ENCODE peak calls at places on chromosomes 11 and 22, in eight cellular contexts. V, G, D, Z, F, W, S and I are unnamed samples.

GRCh38 chr11:46243796-46244109 is 33.7 kb upstream of the CREB3L1 start:
- DNase-seq in F (no peak), S (no peak), G (no peak), Z (no peak), W (no peak), D (no peak), V (no peak), I (no peak)

GRCh38 chr22:27438271-27438980 is 363.1 kb downstream of the MN1 start:
- DNase-seq in Z (peak), D (peak), V (no peak), G (no peak), F (no peak), S (peak), W (no peak), I (no peak)

GRCh38 chr22:21455334-21456089 is 11.7 kb upstream of the TMEM191C start:
- DNase-seq in F (no peak), D (no peak), G (no peak), S (no peak), W (no peak), V (no peak), Z (no peak), I (no peak)

GRCh38 chr11:34855754-34856095 is 60.5 kb downstream of the APIP start:
- DNase-seq in Z (no peak), W (no peak), V (no peak), S (no peak), G (no peak), D (no peak), F (no peak), I (no peak)

GRCh38 chr11:73154178-73154577 is 12.1 kb upstream of the FCHSD2 start:
- DNase-seq in Z (no peak), G (peak), V (no peak), D (peak), W (no peak), S (no peak), F (no peak), I (no peak)

GRCh38 chr11:30889116-30889765 is 303.1 kb upstream of the MPPED2 start:
- DNase-seq in G (no peak), V (no peak), S (no peak), W (no peak), Z (peak), F (peak), D (no peak), I (peak)

GRCh38 chr22:49423125-49423650 is 404.5 kb downstream of the BRD1 start:
- DNase-seq in S (no peak), D (no peak), G (no peak), V (no peak), Z (no peak), F (no peak), W (no peak), I (no peak)

GRCh38 chr11:94675239-94675638 is 92.9 kb upstream of the AMOTL1 start:
- DNase-seq in S (no peak), Z (no peak), D (no peak), F (no peak), W (no peak), G (no peak), V (no peak), I (no peak)

GRCh38 chr22:33302049-33302545 is 243.9 kb upstream of the SYN3 start:
- DNase-seq in S (peak), Z (peak), W (peak), F (peak), D (peak), G (peak), V (peak), I (peak)

GRCh38 chr11:73360743-73361369 is 15.3 kb upstream of the RELT start:
- DNase-seq in S (no peak), Z (no peak), V (no peak), D (no peak), W (no peak), F (no peak), G (no peak), I (no peak)

GRCh38 chr11:114058871-114059277 is 637 bp upstream of the ZBTB16 start:
- DNase-seq in G (no peak), F (no peak), Z (peak), V (no peak), S (no peak), W (no peak), D (no peak), I (no peak)

GRCh38 chr11:71408826-71409225 is 39.4 kb downstream of the DHCR7 start:
- DNase-seq in F (no peak), G (no peak), D (no peak), V (no peak), Z (no peak), W (no peak), S (no peak), I (no peak)

GRCh38 chr22:19875531-19876313 is 21.0 kb upstream of the GNB1L start:
- DNase-seq in W (no peak), D (no peak), S (peak), F (peak), V (no peak), G (no peak), Z (peak), I (no peak)

GRCh38 chr22:19669570-19669969 is 44.7 kb upstream of the SEPTIN5 start:
- DNase-seq in D (no peak), Z (no peak), V (no peak), G (no peak), F (no peak), W (no peak), S (peak), I (no peak)

GRCh38 chr22:32103648-32104326 is 55.3 kb downstream of the C22orf42 start:
- DNase-seq in S (peak), F (no peak), G (peak), Z (peak), W (peak), V (no peak), D (no peak), I (no peak)

GRCh38 chr11:131658952-131659351 is 288.5 kb downstream of the NTM start:
- DNase-seq in D (no peak), G (no peak), Z (no peak), W (no peak), S (no peak), F (no peak), V (no peak), I (no peak)

GRCh38 chr11:86370171-86370570 is 4.5 kb upstream of the CCDC81 start:
- DNase-seq in G (no peak), V (no peak), W (no peak), F (no peak), Z (no peak), S (no peak), D (no peak), I (no peak)

GRCh38 chr11:132278801-132279574 is 908.6 kb downstream of the NTM start:
- DNase-seq in F (peak), Z (peak), V (peak), S (peak), D (peak), W (no peak), G (peak), I (no peak)

GRCh38 chr11:45518096-45518852 is 147.1 kb downstream of the CHST1 start:
- DNase-seq in S (no peak), G (no peak), V (no peak), W (peak), D (no peak), Z (no peak), F (no peak), I (no peak)

GRCh38 chr11:35593143-35593542 is 25.1 kb upstream of the FJX1 start:
- DNase-seq in V (peak), W (no peak), Z (peak), D (no peak), F (peak), S (peak), G (no peak), I (peak)

GRCh38 chr11:85779956-85780640 is 30.8 kb downstream of the SYTL2 start:
- DNase-seq in D (no peak), Z (peak), G (no peak), V (no peak), W (no peak), S (peak), F (no peak), I (no peak)

DNA sequence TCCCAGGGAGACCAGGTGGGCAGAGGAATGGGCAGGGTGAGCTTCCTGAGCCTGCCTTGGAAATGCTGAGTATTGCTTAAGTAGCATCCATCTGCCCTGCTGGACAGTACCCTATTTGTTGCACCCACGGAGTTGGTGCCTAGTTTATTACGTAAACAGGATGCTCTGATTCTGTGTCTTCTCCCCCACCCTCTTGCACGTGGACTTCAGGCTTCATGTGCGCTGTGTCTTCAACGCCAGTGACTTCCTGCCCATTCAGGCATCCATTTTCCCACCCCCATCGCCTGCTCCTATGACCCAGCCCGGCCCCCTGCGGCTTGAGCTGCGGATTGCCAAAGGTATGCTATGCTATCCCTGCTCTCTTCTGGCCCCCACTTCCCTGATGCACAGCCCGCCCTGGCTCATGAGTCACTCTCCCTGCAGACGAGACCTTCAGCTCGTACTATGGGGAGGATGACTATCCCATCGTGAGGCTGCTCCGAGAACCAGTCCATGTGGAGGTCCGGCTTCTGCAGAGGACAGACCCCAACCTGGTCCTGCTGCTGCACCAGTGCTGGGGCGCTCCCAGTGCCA is 5.7 kb downstream of the ZP1 start:
- DNase-seq in G (no peak), Z (peak), V (peak), D (no peak), W (no peak), S (peak), F (peak), I (peak)
- H3K4me3 ChIP-seq in G (no peak), Z (no peak), V (no peak), D (no peak), W (no peak), S (peak), F (no peak), I (no peak)

GRCh38 chr22:40033586-40034380 is 39.0 kb downstream of the FAM83F start:
- DNase-seq in D (no peak), Z (no peak), W (no peak), G (no peak), S (no peak), F (no peak), V (no peak), I (no peak)

GRCh38 chr22:40037320-40037719 is 42.6 kb downstream of the FAM83F start:
- DNase-seq in F (no peak), Z (no peak), V (no peak), G (no peak), D (no peak), S (no peak), W (no peak), I (no peak)

GRCh38 chr22:40036591-40037225 is 42.0 kb downstream of the FAM83F start:
- DNase-seq in F (peak), S (peak), V (peak), Z (peak), W (peak), D (peak), G (peak), I (no peak)

GRCh38 chr22:40035351-40035750 is 40.6 kb downstream of the FAM83F start:
- DNase-seq in V (no peak), D (no peak), Z (no peak), W (no peak), S (no peak), F (no peak), G (no peak), I (no peak)

DNA sequence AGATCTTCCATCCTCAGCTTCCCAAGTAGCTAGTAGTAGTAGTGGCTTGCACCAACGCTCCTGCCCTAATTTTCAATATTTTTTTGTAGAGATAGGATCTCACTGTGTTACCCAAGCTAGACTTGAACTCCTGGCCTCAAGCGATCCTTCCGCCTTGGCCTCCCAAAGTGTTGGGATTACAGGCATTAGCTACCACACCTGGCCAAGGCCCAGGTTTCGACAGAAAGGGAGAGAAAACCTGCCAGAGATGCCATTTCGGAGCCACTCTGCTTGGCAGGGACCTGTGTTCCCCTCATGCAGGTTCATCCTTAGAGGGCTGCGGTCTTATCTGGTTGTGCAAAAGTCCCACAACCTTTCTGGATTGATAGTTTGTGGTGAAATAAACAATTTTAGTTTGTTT is 41.4 kb downstream of the FAM83F start:
- DNase-seq in W (no peak), G (no peak), S (no peak), V (no peak), Z (no peak), F (no peak), D (no peak), I (no peak)
- H3K4me3 ChIP-seq in W (no peak), G (no peak), S (no peak), V (no peak), Z (no peak), F (no peak), D (no peak), I (no peak)

GRCh38 chr11:75350122-75350742 is 1.2 kb downstream of the ARRB1 start:
- DNase-seq in S (no peak), W (no peak), Z (no peak), V (no peak), G (no peak), D (no peak), F (no peak), I (no peak)
- H3K4me3 ChIP-seq in S (peak), W (peak), Z (peak), V (no peak), G (no peak), D (no peak), F (no peak), I (no peak)

GRCh38 chr11:62546937-62547625 is 475 bp upstream of the AHNAK start:
- DNase-seq in V (no peak), Z (peak), D (peak), W (no peak), G (no peak), S (peak), F (no peak), I (no peak)

GRCh38 chr11:62546244-62546936 is at the start of gene AHNAK:
- DNase-seq in W (no peak), F (no peak), V (no peak), S (peak), G (no peak), Z (peak), D (peak), I (no peak)

GRCh38 chr11:62545437-62546243 is 966 bp downstream of the AHNAK start:
- DNase-seq in W (peak), S (peak), G (no peak), Z (peak), D (peak), V (peak), F (peak), I (peak)

GRCh38 chr11:62548545-62549335 is 2.1 kb upstream of the AHNAK start:
- DNase-seq in D (peak), Z (peak), W (no peak), G (no peak), V (no peak), F (no peak), S (peak), I (no peak)

GRCh38 chr11:62547691-62548281 is 1.2 kb upstream of the AHNAK start:
- DNase-seq in Z (no peak), V (no peak), S (no peak), D (peak), G (no peak), F (no peak), W (no peak), I (no peak)
- H3K4me3 ChIP-seq in Z (peak), V (peak), S (peak), D (no peak), G (no peak), F (peak), W (peak), I (peak)

DNA sequence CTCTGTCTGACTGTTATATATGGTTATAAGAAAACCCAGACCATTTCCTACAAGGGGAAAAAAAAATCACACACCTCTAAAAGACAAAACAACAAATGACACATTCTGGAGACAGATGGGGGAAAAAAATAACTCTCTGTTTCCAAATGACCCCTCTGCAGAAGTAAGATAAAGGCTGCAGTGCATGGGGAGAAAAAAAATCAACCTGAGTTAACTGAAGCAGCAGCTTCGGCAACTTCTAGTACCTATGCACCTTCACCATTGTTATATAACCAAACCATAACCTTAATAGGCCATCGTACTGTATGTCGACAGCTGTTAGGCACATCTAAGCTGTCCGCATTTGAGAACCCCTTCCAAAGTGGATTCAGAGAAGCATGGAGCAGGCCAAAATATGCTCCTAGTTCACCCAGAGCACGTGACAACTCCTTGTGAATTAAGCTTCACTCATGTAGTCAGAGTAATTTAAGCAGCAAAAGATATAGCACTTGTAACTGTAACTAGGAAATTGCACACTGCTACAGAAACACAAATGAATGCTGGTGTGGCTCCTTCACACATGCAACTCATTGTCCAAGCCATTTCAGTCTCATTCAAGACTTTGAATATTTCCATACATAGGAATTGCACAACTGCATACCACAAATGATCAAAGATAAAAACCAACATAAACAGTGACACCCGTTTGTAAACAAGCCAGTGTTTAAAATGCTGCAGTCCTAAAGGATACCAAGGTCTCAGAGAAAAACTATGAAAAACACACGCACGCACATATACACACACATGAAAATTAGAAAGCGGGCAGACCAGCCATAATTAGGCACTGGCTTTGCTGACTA is 2.7 kb downstream of the SIK3 start:
- DNase-seq in W (no peak), V (no peak), Z (peak), S (peak), G (no peak), F (no peak), D (peak), I (no peak)
- H3K4me3 ChIP-seq in W (no peak), V (no peak), Z (peak), S (no peak), G (peak), F (no peak), D (no peak), I (no peak)

DNA sequence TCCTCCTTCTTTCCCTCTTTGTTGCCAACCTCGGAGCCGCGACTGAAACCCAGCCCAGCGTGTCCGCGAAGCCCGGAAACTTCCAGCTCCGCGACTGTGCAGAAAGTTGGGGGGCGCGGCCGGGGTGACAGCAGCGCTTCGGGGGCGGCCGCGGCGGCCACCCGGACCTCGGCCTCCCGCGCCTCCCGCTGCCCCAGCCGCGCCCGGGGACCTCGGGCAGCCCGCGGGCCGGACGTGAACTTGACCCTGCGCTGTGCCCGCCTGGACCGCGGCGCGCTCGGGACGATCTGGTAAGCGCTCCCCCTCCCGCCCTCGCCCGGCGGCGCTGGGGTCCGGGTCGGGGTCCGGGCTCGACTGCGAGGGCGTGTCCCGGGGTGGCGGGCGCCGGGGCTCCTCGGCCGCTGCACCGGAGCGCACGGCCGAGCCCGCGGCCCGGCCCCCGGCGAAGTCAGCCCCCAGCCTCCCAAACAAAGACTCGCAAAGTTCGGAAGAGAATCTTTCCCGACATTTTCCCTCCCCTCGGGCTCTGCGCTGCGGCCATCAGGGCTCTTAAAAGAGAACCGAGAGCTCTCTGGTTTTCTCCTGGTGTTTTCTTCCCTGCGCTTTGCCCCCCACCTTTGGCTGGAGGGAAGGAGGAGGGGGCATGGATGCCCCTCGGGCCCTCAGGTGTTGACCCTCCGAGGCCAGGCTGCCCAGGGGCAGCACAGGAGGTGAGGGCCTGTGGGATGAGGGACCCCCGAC is 67.9 kb upstream of the WNT7B start:
- DNase-seq in Z (peak), V (no peak), S (peak), W (no peak), D (no peak), F (no peak), G (no peak), I (no peak)
- H3K4me3 ChIP-seq in Z (peak), V (peak), S (peak), W (no peak), D (peak), F (peak), G (peak), I (peak)